ENCODE peak calls at places on chromosomes 3 and 15, in five cellular contexts. J, R, Y, I and O are unnamed samples.

GRCh38 chr15:68991723-68992122 is 22.8 kb upstream of the NOX5 start:
- DNase-seq in J (no peak), R (no peak), Y (peak), I (no peak), O (peak)

GRCh38 chr3:141561426-141562034 is 74.7 kb downstream of the RASA2 start:
- DNase-seq in J (no peak), R (no peak), Y (no peak), I (peak), O (no peak)

GRCh38 chr15:20340931-20341661 is 200.5 kb downstream of the GOLGA6L6 start:
- DNase-seq in J (no peak), R (no peak), Y (peak), I (peak), O (peak)

GRCh38 chr15:38860253-38860652 is 295.6 kb upstream of the RASGRP1 start:
- DNase-seq in J (no peak), R (no peak), Y (no peak), I (no peak), O (no peak)

GRCh38 chr15:75036269-75036668 is 12.9 kb downstream of the PPCDC start:
- DNase-seq in J (no peak), R (no peak), Y (no peak), I (no peak), O (peak)

GRCh38 chr3:134320749-134321148 is 53.5 kb downstream of the AMOTL2 start:
- DNase-seq in J (no peak), R (no peak), Y (no peak), I (no peak), O (peak)

GRCh38 chr15:71080705-71081104 is 34.6 kb upstream of the THSD4 start:
- DNase-seq in J (no peak), R (peak), Y (no peak), I (no peak), O (no peak)

GRCh38 chr15:39232512-39232911 is 348.4 kb upstream of the THBS1 start:
- DNase-seq in J (no peak), R (no peak), Y (no peak), I (no peak), O (no peak)

GRCh38 chr3:58260733-58261132 is 23.1 kb downstream of the ABHD6 start:
- DNase-seq in J (no peak), R (no peak), Y (no peak), I (no peak), O (no peak)

GRCh38 chr3:27324695-27325094 is 44.5 kb downstream of the NEK10 start:
- DNase-seq in J (no peak), R (no peak), Y (no peak), I (no peak), O (no peak)

GRCh38 chr15:90165659-90166489 is 35.3 kb upstream of the SEMA4B start:
- DNase-seq in J (no peak), R (peak), Y (no peak), I (no peak), O (peak)

GRCh38 chr3:66527253-66527652 is 26.4 kb upstream of the LRIG1 start:
- DNase-seq in J (no peak), R (no peak), Y (no peak), I (no peak), O (no peak)

GRCh38 chr3:152610621-152611020 is 224.3 kb upstream of the P2RY1 start:
- DNase-seq in J (no peak), R (no peak), Y (no peak), I (no peak), O (no peak)

GRCh38 chr3:132773071-132773619 is 50.9 kb upstream of the NPHP3 start:
- DNase-seq in J (no peak), R (no peak), Y (no peak), I (no peak), O (no peak)

GRCh38 chr3:116445291-116445841 is at the start of gene LSAMP:
- DNase-seq in J (no peak), R (no peak), Y (no peak), I (peak), O (no peak)

GRCh38 chr3:36540898-36541518 is 160.7 kb downstream of the STAC start:
- DNase-seq in J (no peak), R (no peak), Y (peak), I (no peak), O (no peak)

GRCh38 chr15:64216722-64217428 is 54.1 kb upstream of the PPIB start:
- DNase-seq in J (no peak), R (no peak), Y (no peak), I (peak), O (no peak)

GRCh38 chr3:21447471-21448205 is 303.4 kb downstream of the ZNF385D start:
- DNase-seq in J (no peak), R (no peak), Y (no peak), I (no peak), O (no peak)

GRCh38 chr3:61985020-61985419 is 388.3 kb downstream of the FEZF2 start:
- DNase-seq in J (no peak), R (no peak), Y (no peak), I (no peak), O (no peak)

GRCh38 chr3:105615814-105616213 is 249.1 kb downstream of the ALCAM start:
- DNase-seq in J (no peak), R (no peak), Y (no peak), I (no peak), O (no peak)

GRCh38 chr15:67170143-67170885 is 84.1 kb downstream of the AAGAB start:
- DNase-seq in J (no peak), R (no peak), Y (no peak), I (no peak), O (no peak)
- TF ChIP-seq POLR2A in J (no peak), R (no peak), Y (no peak), I (no peak), O (no peak)

DNA sequence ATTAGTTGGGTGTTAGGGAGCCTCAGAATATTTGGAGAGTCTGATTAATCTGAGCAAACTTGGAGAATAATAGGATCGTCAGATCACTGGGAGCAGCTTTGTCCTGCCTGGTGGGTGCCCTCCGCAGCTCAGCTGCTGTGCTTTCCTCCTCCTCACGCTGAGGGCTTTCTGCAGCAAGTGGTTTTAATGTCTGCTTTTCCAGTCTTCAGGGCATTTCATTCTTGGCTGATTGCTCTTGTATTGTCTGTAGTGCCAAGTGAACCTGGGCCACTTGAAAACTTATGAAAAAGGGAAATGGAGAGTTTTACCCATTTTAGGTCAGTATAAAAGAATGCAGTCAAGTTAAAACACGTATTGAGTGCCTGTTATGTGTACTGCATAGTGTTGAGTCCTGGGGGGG is 417.3 kb upstream of the SEMA6D start:
- DNase-seq in J (no peak), R (no peak), Y (no peak), I (no peak), O (no peak)
- TF ChIP-seq EP300 in J (no peak), R (no peak), Y (no peak), I (no peak), O (no peak)

GRCh38 chr15:65816441-65816840 is 24.3 kb upstream of the DENND4A start:
- DNase-seq in J (no peak), R (no peak), Y (no peak), I (no peak), O (no peak)

GRCh38 chr15:65818927-65819562 is 27.0 kb upstream of the DENND4A start:
- DNase-seq in J (no peak), R (peak), Y (no peak), I (no peak), O (no peak)

GRCh38 chr15:65824031-65824743 is 32.1 kb upstream of the DENND4A start:
- DNase-seq in J (no peak), R (no peak), Y (no peak), I (peak), O (peak)

GRCh38 chr15:65821070-65821469 is 29.0 kb upstream of the DENND4A start:
- DNase-seq in J (no peak), R (no peak), Y (no peak), I (no peak), O (no peak)

GRCh38 chr15:65819563-65819960 is 27.5 kb upstream of the DENND4A start:
- DNase-seq in J (no peak), R (no peak), Y (no peak), I (no peak), O (no peak)
- TF ChIP-seq POLR2A in J (no peak), R (no peak), Y (no peak), I (no peak), O (no peak)

GRCh38 chr15:86553116-86553515 is 473.4 kb downstream of the AGBL1 start:
- DNase-seq in J (no peak), R (no peak), Y (no peak), I (no peak), O (no peak)
- TF ChIP-seq EP300 in J (no peak), R (no peak), Y (no peak), I (no peak), O (no peak)

GRCh38 chr3:130111185-130111864 is 29.7 kb downstream of the ALG1L2 start:
- DNase-seq in J (peak), R (peak), Y (peak), I (peak), O (peak)
- TF ChIP-seq POLR2A in J (no peak), R (peak), Y (no peak), I (no peak), O (no peak)